ENCODE peak calls at places on chromosomes 11 and 22, in eight cellular contexts. One of them, this sample, is unnamed.

GRCh38 chr22:17562906-17563870 is at the start of gene SLC25A18:
- DNase-seq in fibroblast of mammary gland: peak; percentile 74
- DNase-seq in A673: no peak
- DNase-seq in GM12865: no peak
- DNase-seq in stomach: no peak
- DNase-seq in astrocyte of the spinal cord: no peak
- DNase-seq in ovary: peak; percentile 66
- DNase-seq in body of pancreas: peak; percentile 49
- DNase-seq in this sample: no peak

GRCh38 chr11:12111482-12112149 is 1.2 kb downstream of the MICAL2 start:
- DNase-seq in fibroblast of mammary gland: no peak
- DNase-seq in A673: no peak
- DNase-seq in GM12865: no peak
- DNase-seq in stomach: no peak
- DNase-seq in astrocyte of the spinal cord: peak; percentile 37
- DNase-seq in ovary: no peak
- DNase-seq in body of pancreas: no peak
- DNase-seq in this sample: no peak

GRCh38 chr11:11384829-11385228 is 31.8 kb upstream of the CSNK2A3 start:
- DNase-seq in fibroblast of mammary gland: no peak
- DNase-seq in A673: no peak
- DNase-seq in GM12865: no peak
- DNase-seq in stomach: no peak
- DNase-seq in astrocyte of the spinal cord: no peak
- DNase-seq in ovary: no peak
- DNase-seq in body of pancreas: no peak
- DNase-seq in this sample: no peak

GRCh38 chr11:26951849-26952515 is 41.9 kb upstream of the FIBIN start:
- DNase-seq in fibroblast of mammary gland: no peak
- DNase-seq in A673: no peak
- DNase-seq in GM12865: no peak
- DNase-seq in stomach: no peak
- DNase-seq in astrocyte of the spinal cord: no peak
- DNase-seq in ovary: no peak
- DNase-seq in body of pancreas: no peak
- DNase-seq in this sample: no peak

GRCh38 chr11:123188508-123189165 is 6.4 kb downstream of the CLMP start:
- DNase-seq in fibroblast of mammary gland: peak; percentile 100
- DNase-seq in A673: peak; percentile 73
- DNase-seq in GM12865: no peak
- DNase-seq in stomach: no peak
- DNase-seq in astrocyte of the spinal cord: peak; percentile 89
- DNase-seq in ovary: no peak
- DNase-seq in body of pancreas: no peak
- DNase-seq in this sample: no peak

GRCh38 chr11:87300640-87301381 is 263.1 kb downstream of the TMEM135 start:
- DNase-seq in fibroblast of mammary gland: peak; percentile 10
- DNase-seq in A673: no peak
- DNase-seq in GM12865: peak; percentile 11
- DNase-seq in stomach: no peak
- DNase-seq in astrocyte of the spinal cord: no peak
- DNase-seq in ovary: no peak
- DNase-seq in body of pancreas: no peak
- DNase-seq in this sample: no peak

GRCh38 chr11:59899532-59899931 is 20.9 kb downstream of the OOSP3 start:
- DNase-seq in fibroblast of mammary gland: no peak
- DNase-seq in A673: peak; percentile 66
- DNase-seq in GM12865: no peak
- DNase-seq in stomach: no peak
- DNase-seq in astrocyte of the spinal cord: no peak
- DNase-seq in ovary: no peak
- DNase-seq in body of pancreas: no peak
- DNase-seq in this sample: no peak

GRCh38 chr11:57241311-57241972 is 4.4 kb upstream of the APLNR start:
- DNase-seq in fibroblast of mammary gland: no peak
- DNase-seq in A673: no peak
- DNase-seq in GM12865: no peak
- DNase-seq in stomach: no peak
- DNase-seq in astrocyte of the spinal cord: no peak
- DNase-seq in ovary: no peak
- DNase-seq in body of pancreas: no peak
- DNase-seq in this sample: no peak

GRCh38 chr11:31412946-31413345 is 43.3 kb downstream of the DNAJC24 start:
- DNase-seq in fibroblast of mammary gland: peak; percentile 77
- DNase-seq in A673: peak; percentile 39
- DNase-seq in GM12865: no peak
- DNase-seq in stomach: no peak
- DNase-seq in astrocyte of the spinal cord: peak; percentile 63
- DNase-seq in ovary: no peak
- DNase-seq in body of pancreas: no peak
- DNase-seq in this sample: no peak

GRCh38 chr11:69172674-69173073 is 16.9 kb downstream of the SMIM38 start:
- DNase-seq in fibroblast of mammary gland: peak; percentile 10
- DNase-seq in A673: peak; percentile 51
- DNase-seq in GM12865: peak; percentile 26
- DNase-seq in stomach: no peak
- DNase-seq in astrocyte of the spinal cord: no peak
- DNase-seq in ovary: no peak
- DNase-seq in body of pancreas: no peak
- DNase-seq in this sample: no peak

GRCh38 chr22:48925450-48925849 is 902.2 kb downstream of the BRD1 start:
- DNase-seq in fibroblast of mammary gland: no peak
- DNase-seq in A673: no peak
- DNase-seq in GM12865: no peak
- DNase-seq in stomach: no peak
- DNase-seq in astrocyte of the spinal cord: no peak
- DNase-seq in ovary: no peak
- DNase-seq in body of pancreas: no peak
- DNase-seq in this sample: no peak

GRCh38 chr11:20609727-20610707 is 10.6 kb downstream of the SLC6A5 start:
- DNase-seq in fibroblast of mammary gland: peak; percentile 51
- DNase-seq in A673: peak; percentile 84
- DNase-seq in GM12865: peak; percentile 79
- DNase-seq in stomach: peak; percentile 81
- DNase-seq in astrocyte of the spinal cord: peak; percentile 51
- DNase-seq in ovary: peak; percentile 53
- DNase-seq in body of pancreas: peak; percentile 80
- DNase-seq in this sample: no peak

GRCh38 chr22:23850136-23850611 is 7.5 kb upstream of the SLC2A11 start:
- DNase-seq in fibroblast of mammary gland: no peak
- DNase-seq in A673: no peak
- DNase-seq in GM12865: peak; percentile 80
- DNase-seq in stomach: peak; percentile 52
- DNase-seq in astrocyte of the spinal cord: no peak
- DNase-seq in ovary: no peak
- DNase-seq in body of pancreas: peak; percentile 72
- DNase-seq in this sample: no peak

GRCh38 chr11:3808846-3809623 is 675 bp downstream of the PGAP2 start:
- DNase-seq in fibroblast of mammary gland: peak; percentile 69
- DNase-seq in A673: peak; percentile 43
- DNase-seq in GM12865: peak; percentile 82
- DNase-seq in stomach: peak; percentile 49
- DNase-seq in astrocyte of the spinal cord: peak; percentile 44
- DNase-seq in ovary: no peak
- DNase-seq in body of pancreas: peak; percentile 67
- DNase-seq in this sample: peak; percentile 61

GRCh38 chr22:37904572-37905533 is 1.2 kb upstream of the MICALL1 start:
- DNase-seq in fibroblast of mammary gland: peak; percentile 100
- DNase-seq in A673: peak; percentile 61
- DNase-seq in GM12865: no peak
- DNase-seq in stomach: peak; percentile 65
- DNase-seq in astrocyte of the spinal cord: peak; percentile 98
- DNase-seq in ovary: peak; percentile 72
- DNase-seq in body of pancreas: peak; percentile 26
- DNase-seq in this sample: peak; percentile 56

GRCh38 chr11:16924462-16924825 is 89.8 kb downstream of the PLEKHA7 start:
- DNase-seq in fibroblast of mammary gland: no peak
- DNase-seq in A673: no peak
- DNase-seq in GM12865: no peak
- DNase-seq in stomach: no peak
- DNase-seq in astrocyte of the spinal cord: no peak
- DNase-seq in ovary: no peak
- DNase-seq in body of pancreas: no peak
- DNase-seq in this sample: no peak

GRCh38 chr11:16923987-16924386 is 90.2 kb downstream of the PLEKHA7 start:
- DNase-seq in fibroblast of mammary gland: no peak
- DNase-seq in A673: no peak
- DNase-seq in GM12865: no peak
- DNase-seq in stomach: peak; percentile 42
- DNase-seq in astrocyte of the spinal cord: no peak
- DNase-seq in ovary: no peak
- DNase-seq in body of pancreas: no peak
- DNase-seq in this sample: no peak

GRCh38 chr11:16926868-16927267 is 87.3 kb downstream of the PLEKHA7 start:
- DNase-seq in fibroblast of mammary gland: no peak
- DNase-seq in A673: no peak
- DNase-seq in GM12865: no peak
- DNase-seq in stomach: no peak
- DNase-seq in astrocyte of the spinal cord: no peak
- DNase-seq in ovary: no peak
- DNase-seq in body of pancreas: no peak
- DNase-seq in this sample: no peak

GRCh38 chr11:16924826-16925494 is 89.3 kb downstream of the PLEKHA7 start:
- DNase-seq in fibroblast of mammary gland: peak; percentile 20
- DNase-seq in A673: peak; percentile 29
- DNase-seq in GM12865: no peak
- DNase-seq in stomach: peak; percentile 86
- DNase-seq in astrocyte of the spinal cord: peak; percentile 59
- DNase-seq in ovary: peak; percentile 82
- DNase-seq in body of pancreas: peak; percentile 81
- DNase-seq in this sample: no peak

DNA sequence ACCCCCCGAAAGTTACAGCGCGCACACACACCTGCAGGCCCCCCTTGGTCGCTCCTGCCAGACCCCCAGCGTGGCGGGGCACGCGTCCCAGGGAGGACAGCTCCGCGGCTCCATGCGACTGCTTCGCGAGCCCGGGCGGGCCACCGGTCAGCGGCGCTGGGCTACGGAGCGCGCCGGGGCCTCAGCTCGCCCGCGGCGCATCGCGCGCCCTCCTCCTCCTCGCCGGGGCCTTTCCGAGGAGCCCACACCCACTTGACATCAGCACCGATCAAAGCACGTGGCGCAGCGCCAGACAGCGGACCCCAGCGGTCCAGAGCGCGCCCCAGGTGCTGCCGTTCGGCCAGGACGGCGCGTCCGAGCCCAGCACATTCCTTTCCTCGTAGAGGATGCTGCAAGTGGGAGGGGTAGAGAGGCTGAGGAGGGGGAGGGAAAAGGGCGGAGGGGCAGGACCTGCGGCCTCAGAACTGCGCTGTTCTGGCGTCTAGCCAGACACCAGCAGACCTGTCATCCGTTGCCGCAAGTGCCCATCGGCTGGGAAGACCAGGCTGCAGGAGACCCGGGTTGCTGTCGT is 88.6 kb downstream of the PLEKHA7 start:
- DNase-seq in fibroblast of mammary gland: no peak
- DNase-seq in A673: no peak
- DNase-seq in GM12865: no peak
- DNase-seq in stomach: no peak
- DNase-seq in astrocyte of the spinal cord: peak; percentile 29
- DNase-seq in ovary: peak; percentile 50
- DNase-seq in body of pancreas: peak; percentile 64
- DNase-seq in this sample: no peak
- H3K4me3 ChIP-seq in fibroblast of mammary gland: peak overlapping the region; percentile 15
- H3K4me3 ChIP-seq in A673: peak overlapping the region; percentile 52
- H3K4me3 ChIP-seq in GM12865: peak overlapping the region; percentile 24
- H3K4me3 ChIP-seq in stomach: peak overlapping the region; percentile 47
- H3K4me3 ChIP-seq in astrocyte of the spinal cord: peak overlapping the region; percentile 44
- H3K4me3 ChIP-seq in ovary: peak overlapping the region; percentile 40
- H3K4me3 ChIP-seq in body of pancreas: no peak overlapping the region
- H3K4me3 ChIP-seq in this sample: peak overlapping the region; percentile 54

DNA sequence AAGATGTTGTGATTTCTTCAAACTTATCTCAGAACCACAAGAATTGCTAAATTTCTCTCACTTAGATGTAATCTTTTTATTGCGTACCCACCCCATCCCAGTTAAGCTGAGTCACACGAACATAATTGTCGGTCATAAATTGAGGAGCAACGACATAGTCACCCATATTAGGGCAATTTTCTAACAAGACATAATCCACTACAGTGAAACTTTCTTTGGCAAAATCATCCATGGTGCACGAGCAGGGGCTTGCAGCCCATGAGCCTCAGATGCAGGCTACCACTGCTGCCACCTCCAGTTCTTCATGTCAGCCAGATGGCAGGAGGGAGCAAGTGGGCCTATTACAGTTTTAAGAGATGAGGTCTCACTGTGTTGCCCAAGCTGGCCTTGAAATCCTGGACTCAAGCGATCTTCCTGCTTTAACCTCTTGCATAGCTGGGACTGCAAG is 70.3 kb upstream of the GRK2 start:
- DNase-seq in fibroblast of mammary gland: peak; percentile 89
- DNase-seq in A673: peak; percentile 84
- DNase-seq in GM12865: no peak
- DNase-seq in stomach: no peak
- DNase-seq in astrocyte of the spinal cord: peak; percentile 61
- DNase-seq in ovary: no peak
- DNase-seq in body of pancreas: no peak
- DNase-seq in this sample: no peak
- TF ChIP-seq CTCF in fibroblast of mammary gland: no peak
- TF ChIP-seq CTCF in A673: peak; percentile 34
- TF ChIP-seq CTCF in GM12865: no peak
- TF ChIP-seq CTCF in stomach: no peak
- TF ChIP-seq CTCF in astrocyte of the spinal cord: no peak
- TF ChIP-seq CTCF in ovary: no peak
- TF ChIP-seq CTCF in body of pancreas: no peak
- TF ChIP-seq CTCF in this sample: no peak

GRCh38 chr11:47354913-47355282 is 2.4 kb upstream of the MYBPC3 start:
- DNase-seq in fibroblast of mammary gland: no peak
- DNase-seq in A673: peak; percentile 51
- DNase-seq in GM12865: no peak
- DNase-seq in stomach: no peak
- DNase-seq in astrocyte of the spinal cord: no peak
- DNase-seq in ovary: no peak
- DNase-seq in body of pancreas: no peak
- DNase-seq in this sample: no peak
- H3K4me3 ChIP-seq in fibroblast of mammary gland: no peak overlapping the region
- H3K4me3 ChIP-seq in A673: peak overlapping the region; percentile 50
- H3K4me3 ChIP-seq in GM12865: no peak overlapping the region
- H3K4me3 ChIP-seq in stomach: peak overlapping the region; percentile 44
- H3K4me3 ChIP-seq in astrocyte of the spinal cord: peak overlapping the region; percentile 6
- H3K4me3 ChIP-seq in ovary: peak overlapping the region; percentile 49
- H3K4me3 ChIP-seq in body of pancreas: no peak overlapping the region
- H3K4me3 ChIP-seq in this sample: no peak overlapping the region

DNA sequence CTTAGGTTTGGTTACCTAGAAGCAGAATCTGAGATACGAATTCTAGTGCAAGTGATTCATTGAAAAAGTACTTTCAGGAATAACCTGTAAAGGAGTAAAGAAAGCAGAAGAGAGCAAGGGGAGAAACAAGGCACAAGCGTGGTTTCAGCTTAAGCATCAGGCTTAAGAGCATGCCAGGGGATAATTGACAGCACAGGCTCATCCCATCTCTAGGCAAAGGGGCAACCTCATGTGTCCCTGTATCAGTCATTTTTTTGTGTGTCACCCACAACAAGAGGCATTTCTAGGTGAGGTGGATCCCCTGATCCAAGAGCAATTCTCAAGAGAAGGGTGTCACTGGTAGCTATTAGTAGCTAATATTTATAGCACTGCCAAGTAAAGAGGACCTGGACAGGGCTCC is 8.0 kb downstream of the PATE2 start:
- DNase-seq in fibroblast of mammary gland: no peak
- DNase-seq in A673: no peak
- DNase-seq in GM12865: no peak
- DNase-seq in stomach: no peak
- DNase-seq in astrocyte of the spinal cord: no peak
- DNase-seq in ovary: no peak
- DNase-seq in body of pancreas: no peak
- DNase-seq in this sample: no peak
- TF ChIP-seq CTCF in fibroblast of mammary gland: no peak
- TF ChIP-seq CTCF in A673: no peak
- TF ChIP-seq CTCF in GM12865: no peak
- TF ChIP-seq CTCF in stomach: no peak
- TF ChIP-seq CTCF in astrocyte of the spinal cord: no peak
- TF ChIP-seq CTCF in ovary: no peak
- TF ChIP-seq CTCF in body of pancreas: no peak
- TF ChIP-seq CTCF in this sample: no peak